ENCODE peak calls at places on chromosomes 5 and 9, in ten cellular contexts. F, H, P, E, J, Q, T, G, C and L are unnamed samples.

GRCh38 chr9:19310246-19310645 is 69.8 kb downstream of the RPS6 start:
- DNase-seq in T (no peak), J (no peak), Q (no peak), G (no peak), P (no peak), F (no peak), H (no peak), C (no peak), E (no peak), L (no peak)

GRCh38 chr5:117680421-117680820 is 1105.8 kb upstream of the SEMA6A start:
- DNase-seq in T (no peak), J (no peak), H (peak), G (no peak), P (no peak), Q (no peak), F (no peak), E (no peak), C (no peak), L (no peak)

GRCh38 chr5:172875372-172876279 is 41.6 kb downstream of the ERGIC1 start:
- DNase-seq in H (no peak), C (no peak), P (no peak), F (no peak), Q (no peak), J (no peak), E (no peak), T (no peak), G (no peak), L (no peak)

GRCh38 chr5:89988998-89989690 is 420.4 kb downstream of the CETN3 start:
- DNase-seq in E (no peak), J (no peak), T (no peak), G (no peak), H (no peak), P (no peak), Q (no peak), F (no peak), C (no peak), L (no peak)

GRCh38 chr5:96483878-96484277 is 50.8 kb upstream of the PCSK1 start:
- DNase-seq in Q (peak), C (no peak), H (peak), P (peak), G (peak), T (no peak), J (no peak), E (peak), F (no peak), L (no peak)

GRCh38 chr9:35907732-35908483 is 1.4 kb upstream of the SPAAR start:
- DNase-seq in G (no peak), J (no peak), Q (peak), F (no peak), P (no peak), H (peak), E (no peak), T (peak), C (no peak), L (no peak)

GRCh38 chr9:129338701-129339445 is 160.8 kb upstream of the IER5L start:
- DNase-seq in J (no peak), H (no peak), E (no peak), T (no peak), Q (no peak), C (no peak), G (no peak), P (no peak), F (no peak), L (no peak)

GRCh38 chr5:68011801-68012200 is 203.8 kb upstream of the PIK3R1 start:
- DNase-seq in H (peak), E (no peak), J (no peak), F (no peak), Q (no peak), C (no peak), P (no peak), G (no peak), T (no peak), L (no peak)

GRCh38 chr5:37721447-37721871 is 118.4 kb downstream of the GDNF start:
- DNase-seq in Q (no peak), T (no peak), C (peak), P (no peak), G (no peak), H (peak), F (no peak), J (no peak), E (no peak), L (no peak)

GRCh38 chr9:70525553-70525952 is 111.1 kb upstream of the KLF9 start:
- DNase-seq in G (no peak), T (no peak), C (no peak), F (no peak), H (peak), E (no peak), Q (no peak), J (no peak), P (no peak), L (no peak)